ENCODE peak calls at places on chromosome 5, in six cellular contexts. S is A549, B is HepG2, R is K562, I is WTC11, M is H1. G is an unnamed sample.

GRCh38 chr5:137629646-137630045 is 106.2 kb downstream of the KLHL3 start:
- DNase-seq in S (peak; percentile 77), R (peak; percentile 62), I (peak; percentile 46), B (peak; percentile 41), M (no peak), G (peak; percentile 60)

GRCh38 chr5:145925803-145926202 is 10.6 kb upstream of the SH3RF2 start:
- DNase-seq in R (no peak), M (no peak), I (no peak), S (no peak), B (no peak), G (peak; percentile 38)

GRCh38 chr5:111928501-111928900 is 171.5 kb upstream of the NREP start:
- DNase-seq in M (no peak), B (no peak), R (no peak), I (no peak), S (no peak), G (no peak)

GRCh38 chr5:88662801-88663360 is 220.1 kb downstream of the MEF2C start:
- DNase-seq in I (no peak), R (no peak), M (no peak), B (no peak), S (no peak), G (no peak)

GRCh38 chr5:157253547-157253946 is 12.4 kb upstream of the CYFIP2 start:
- DNase-seq in M (no peak), R (peak; percentile 66), B (peak; percentile 35), S (peak; percentile 69), I (peak; percentile 71), G (peak; percentile 57)

GRCh38 chr5:94744906-94745305 is 126.4 kb downstream of the SLF1 start:
- DNase-seq in B (no peak), R (no peak), S (no peak), M (no peak), I (no peak), G (no peak)

GRCh38 chr5:59039296-59040006 is 456.6 kb downstream of the RAB3C start:
- DNase-seq in S (no peak), M (no peak), B (no peak), I (peak; percentile 64), R (peak; percentile 7), G (peak; percentile 77)

GRCh38 chr5:154015071-154015693 is 23.5 kb downstream of the FAM114A2 start:
- DNase-seq in B (no peak), S (no peak), R (no peak), M (no peak), I (no peak), G (peak; percentile 24)

GRCh38 chr5:112203229-112203628 is 215.8 kb downstream of the EPB41L4A start:
- DNase-seq in R (no peak), B (no peak), S (no peak), M (no peak), I (no peak), G (no peak)

GRCh38 chr5:95883185-95884020 is 60.9 kb upstream of the GLRX start:
- DNase-seq in I (no peak), B (no peak), S (no peak), R (no peak), M (no peak), G (no peak)

GRCh38 chr5:160467555-160468418 is 46.1 kb downstream of the PTTG1 start:
- DNase-seq in S (peak; percentile 30), B (peak; percentile 97), I (peak; percentile 57), M (no peak), R (no peak), G (peak; percentile 89)

GRCh38 chr5:139391570-139392323 is 2.0 kb upstream of the MZB1 start:
- DNase-seq in S (peak; percentile 75), R (no peak), B (no peak), M (no peak), I (no peak), G (no peak)

GRCh38 chr5:134993161-134993560 is 25.5 kb downstream of the CATSPER3 start:
- DNase-seq in S (no peak), R (no peak), I (no peak), M (no peak), B (no peak), G (no peak)

GRCh38 chr5:57503433-57503832 is 20.8 kb upstream of the ACTBL2 start:
- DNase-seq in B (no peak), R (no peak), S (no peak), I (no peak), M (no peak), G (peak; percentile 92)

GRCh38 chr5:168579987-168580508 is 880 bp upstream of the PANK3 start:
- DNase-seq in M (no peak), S (no peak), R (no peak), I (no peak), B (no peak), G (no peak)

GRCh38 chr5:416636-416960 is 26.4 kb upstream of the EXOC3 start:
- DNase-seq in R (no peak), B (no peak), I (no peak), S (no peak), M (no peak), G (no peak)

GRCh38 chr5:37722236-37723146 is 117.3 kb downstream of the GDNF start:
- DNase-seq in M (no peak), R (peak; percentile 16), B (peak; percentile 73), I (no peak), S (peak; percentile 5), G (peak; percentile 14)

GRCh38 chr5:137600721-137601360 is 101.7 kb upstream of the SPOCK1 start:
- DNase-seq in M (no peak), R (no peak), B (no peak), S (no peak), I (no peak), G (no peak)

GRCh38 chr5:122600924-122601323 is 174.0 kb upstream of the SNX2 start:
- DNase-seq in I (no peak), M (no peak), B (no peak), R (no peak), S (no peak), G (no peak)

GRCh38 chr5:158807-159447 is 32.4 kb upstream of the LRRC14B start:
- DNase-seq in M (no peak), R (no peak), S (no peak), I (no peak), B (no peak), G (no peak)

GRCh38 chr5:115179959-115180709 is 10.4 kb upstream of the TRIM36 start:
- DNase-seq in S (peak; percentile 38), R (no peak), M (no peak), I (peak; percentile 79), B (no peak), G (peak; percentile 33)

GRCh38 chr5:123035320-123035949 is 1.1 kb downstream of the PPIC start:
- DNase-seq in S (peak; percentile 90), R (peak; percentile 27), B (peak; percentile 6), M (peak; percentile 29), I (peak; percentile 64), G (peak; percentile 36)

GRCh38 chr5:16467363-16468219 is 2.0 kb upstream of the ZNF622 start:
- DNase-seq in S (no peak), I (no peak), R (peak; percentile 27), B (no peak), M (no peak), G (peak; percentile 2)

GRCh38 chr5:132257131-132258101 is at the start of gene PDLIM4:
- DNase-seq in M (no peak), B (no peak), R (peak; percentile 66), I (peak; percentile 81), S (no peak), G (peak; percentile 62)

GRCh38 chr5:146681586-146681945 is 165.6 kb upstream of the GPR151 start:
- DNase-seq in B (no peak), M (no peak), R (no peak), I (no peak), S (no peak), G (no peak)

GRCh38 chr5:80182802-80183645 is 72.8 kb downstream of the SERINC5 start:
- DNase-seq in B (no peak), R (no peak), M (peak; percentile 47), I (peak; percentile 34), S (no peak), G (no peak)

GRCh38 chr5:1499851-1500250 is 23.9 kb downstream of the LPCAT1 start:
- DNase-seq in R (no peak), S (no peak), M (no peak), B (no peak), I (no peak), G (no peak)

GRCh38 chr5:4868140-4868735 is 271.9 kb upstream of the ADAMTS16 start:
- DNase-seq in S (peak; percentile 76), R (peak; percentile 84), M (no peak), I (peak; percentile 82), B (peak; percentile 42), G (no peak)

GRCh38 chr5:119435436-119436132 is 16.7 kb upstream of the HSD17B4 start:
- DNase-seq in S (peak; percentile 33), B (peak; percentile 55), I (peak; percentile 81), R (peak; percentile 43), M (no peak), G (peak; percentile 62)
- TF ChIP-seq JUN in S (no peak), B (no peak), I (no peak), R (no peak), M (no peak), G (no peak)

DNA sequence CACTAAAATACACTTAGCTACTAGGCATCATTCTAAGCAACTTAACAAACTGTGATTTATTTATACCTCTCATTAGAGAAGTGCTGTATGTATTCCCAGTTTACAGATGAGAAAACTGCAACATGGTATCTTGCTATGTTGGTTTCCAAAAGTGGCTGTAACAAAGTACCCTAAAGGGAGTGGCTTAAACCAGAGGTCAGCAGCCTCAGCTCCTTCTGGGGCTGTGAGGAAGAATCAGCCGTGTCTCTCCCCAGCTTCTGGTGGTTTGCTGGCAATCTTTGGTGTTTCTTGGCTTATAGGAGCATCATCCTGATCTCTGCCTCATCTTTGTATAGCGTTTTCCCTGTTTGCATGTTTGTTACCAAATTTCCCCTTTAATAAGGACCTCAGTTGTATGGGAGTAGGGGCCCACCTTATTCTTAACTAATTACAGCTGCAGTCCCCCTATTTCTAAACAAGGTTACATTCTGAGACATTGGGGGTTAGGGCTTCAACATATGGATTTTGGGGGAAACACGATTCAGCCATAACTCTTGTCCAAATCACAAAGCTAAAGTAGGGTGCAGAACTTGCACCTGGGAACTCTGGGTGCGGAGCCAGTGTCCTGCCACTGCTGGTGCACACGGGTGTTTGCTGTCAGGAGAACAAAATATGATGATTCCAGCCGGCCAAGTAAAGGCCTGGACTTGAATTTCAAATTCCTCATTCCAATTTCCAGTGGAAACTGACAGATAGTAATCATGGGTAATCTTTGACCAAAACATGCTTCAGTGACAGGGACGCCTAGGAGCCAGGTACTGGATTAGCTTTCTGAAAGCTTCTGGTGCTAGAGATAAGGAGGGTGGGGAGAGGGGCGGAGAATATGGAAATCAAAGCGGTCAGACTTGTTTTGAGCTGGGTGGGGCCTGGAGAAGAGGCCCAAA is 43.3 kb downstream of the RAI14 start:
- DNase-seq in M (no peak), B (no peak), R (peak; percentile 94), S (no peak), I (peak; percentile 43), G (no peak)
- TF ChIP-seq JUN in M (no peak), B (no peak), R (peak; percentile 75), S (no peak), I (no peak), G (no peak)

GRCh38 chr5:72478684-72479083 is 28.5 kb downstream of the ZNF366 start:
- DNase-seq in R (no peak), S (no peak), B (no peak), M (no peak), I (no peak), G (peak; percentile 16)
- TF ChIP-seq JUN in R (no peak), S (no peak), B (no peak), M (no peak), I (no peak), G (no peak)

DNA sequence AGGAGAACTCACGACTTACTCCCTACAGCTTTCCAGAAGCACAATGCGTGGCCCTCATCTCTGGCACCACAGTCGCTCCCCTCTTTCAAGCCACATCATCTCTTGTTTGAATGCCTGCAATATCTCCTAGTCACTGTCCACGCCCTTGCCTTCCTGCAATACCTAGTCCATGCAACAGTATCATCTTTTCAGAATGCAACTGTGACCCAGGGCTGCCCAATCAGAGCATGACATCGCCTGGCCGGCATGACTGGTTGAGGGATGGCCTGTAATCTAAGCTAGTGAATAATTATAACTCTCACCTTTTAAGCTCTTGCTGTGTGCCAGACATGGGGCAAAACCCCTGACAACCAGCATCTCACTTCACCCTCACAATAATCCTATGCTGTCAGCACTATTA is 52.5 kb upstream of the CPEB4 start:
- DNase-seq in S (no peak), M (no peak), B (no peak), I (no peak), R (peak; percentile 53), G (no peak)
- TF ChIP-seq JUN in S (no peak), M (no peak), B (no peak), I (no peak), R (no peak), G (no peak)

G was measured in endothelial cell of umbilical vein.